ENCODE peak calls at places on chromosomes 3 and 15, in four cellular contexts. Y is body of pancreas, N is right atrium auricular region, G is cardiac muscle cell. M is an unnamed sample.

GRCh38 chr3:63863150-63864007 is at the start of the genes ATXN7 and THOC7:
- DNase-seq in Y (peak; percentile 79), N (peak; percentile 66), G (peak; percentile 84), M (peak; percentile 72)

GRCh38 chr3:141294848-141295247 is 63.2 kb downstream of the PXYLP1 start:
- DNase-seq in Y (no peak), N (peak; percentile 9), G (no peak), M (no peak)

GRCh38 chr3:134681527-134681910 is 30.7 kb upstream of the KY start:
- DNase-seq in Y (no peak), N (no peak), G (no peak), M (no peak)

GRCh38 chr3:194304186-194304917 is 46.8 kb downstream of the CPN2 start:
- DNase-seq in Y (no peak), N (no peak), G (no peak), M (no peak)

GRCh38 chr3:35829499-35829898 is 190.2 kb downstream of the ARPP21 start:
- DNase-seq in Y (no peak), N (no peak), G (no peak), M (no peak)

GRCh38 chr3:122966045-122966444 is 61.5 kb downstream of the SEMA5B start:
- DNase-seq in Y (no peak), N (no peak), G (no peak), M (no peak)

GRCh38 chr3:157705258-157705657 is 202.0 kb upstream of the VEPH1 start:
- DNase-seq in Y (no peak), N (no peak), G (peak; percentile 78), M (no peak)

GRCh38 chr3:38168988-38169363 is 3.6 kb downstream of the OXSR1 start:
- DNase-seq in Y (no peak), N (no peak), G (no peak), M (no peak)

GRCh38 chr15:90860942-90861675 is 7.3 kb upstream of the FURIN start:
- DNase-seq in Y (peak; percentile 51), N (no peak), G (no peak), M (no peak)

GRCh38 chr3:122826315-122826714 is 31.4 kb downstream of the SLC49A4 start:
- DNase-seq in Y (no peak), N (no peak), G (no peak), M (no peak)

GRCh38 chr3:86954751-86955150 is 36.2 kb downstream of the VGLL3 start:
- DNase-seq in Y (no peak), N (no peak), G (no peak), M (no peak)

DNA sequence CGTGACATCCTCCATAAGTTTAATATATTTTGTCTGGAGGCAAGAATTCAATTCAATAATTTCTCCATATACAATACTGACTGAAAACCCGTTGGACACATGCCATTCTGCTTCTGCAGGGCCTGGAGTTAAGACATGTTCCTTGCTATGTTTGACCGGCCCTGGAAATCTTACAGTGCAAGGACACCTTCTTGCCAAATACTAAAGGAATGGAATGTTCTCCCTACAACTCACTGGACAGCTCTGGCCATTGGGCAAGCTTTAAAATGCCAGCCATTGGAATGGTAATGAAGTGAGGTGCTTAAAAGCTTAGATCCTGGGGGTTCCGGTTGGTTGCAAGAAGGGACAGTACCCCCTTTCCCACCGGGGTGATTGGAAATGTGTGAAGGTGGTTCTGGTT is 329.8 kb upstream of the PROK2 start:
- DNase-seq in Y (no peak), N (no peak), G (no peak), M (no peak)
- H3K4me1 ChIP-seq in Y (no peaks in the 10 kb centered on the region), N (peaks cover 4% of the 10 kb centered on the region), G (no peaks in the 10 kb centered on the region), M (no peaks in the 10 kb centered on the region)

GRCh38 chr15:64808785-64809453 is 16.5 kb downstream of the PIF1 start:
- DNase-seq in Y (no peak), N (no peak), G (no peak), M (no peak)

GRCh38 chr15:64807051-64807749 is 18.2 kb downstream of the PIF1 start:
- DNase-seq in Y (no peak), N (no peak), G (peak; percentile 34), M (no peak)

GRCh38 chr15:64804619-64805018 is 20.8 kb downstream of the PIF1 start:
- DNase-seq in Y (no peak), N (no peak), G (no peak), M (no peak)

GRCh38 chr15:64807751-64808222 is 17.7 kb downstream of the PIF1 start:
- DNase-seq in Y (no peak), N (no peak), G (no peak), M (no peak)

GRCh38 chr15:64806509-64806908 is 18.9 kb downstream of the PIF1 start:
- DNase-seq in Y (no peak), N (no peak), G (no peak), M (no peak)
- H3K4me1 ChIP-seq in Y (no peaks in the 10 kb centered on the region), N (peaks cover 35% of the 10 kb centered on the region), G (peaks cover 50% of the 10 kb centered on the region), M (no peaks in the 10 kb centered on the region)

GRCh38 chr3:50327129-50327528 is 894 bp downstream of the TUSC2 start:
- DNase-seq in Y (no peak), N (no peak), G (no peak), M (no peak)

GRCh38 chr3:50324351-50325144 is 2.0 kb upstream of the HYAL2 start:
- DNase-seq in Y (peak; percentile 77), N (peak; percentile 76), G (peak; percentile 74), M (peak; percentile 90)

GRCh38 chr3:50325497-50326181 is 2.4 kb downstream of the TUSC2 start:
- DNase-seq in Y (no peak), N (no peak), G (no peak), M (peak; percentile 20)

GRCh38 chr3:50327943-50328691 is at the start of gene TUSC2:
- DNase-seq in Y (peak; percentile 99), N (peak; percentile 98), G (peak; percentile 100), M (peak; percentile 98)

GRCh38 chr3:50326182-50326541 is 1.9 kb downstream of the TUSC2 start:
- DNase-seq in Y (no peak), N (no peak), G (no peak), M (no peak)
- H3K4me1 ChIP-seq in Y (peaks cover 52% of the 10 kb centered on the region), N (peaks cover 66% of the 10 kb centered on the region), G (peaks cover 20% of the 10 kb centered on the region), M (peaks cover 8% of the 10 kb centered on the region)

DNA sequence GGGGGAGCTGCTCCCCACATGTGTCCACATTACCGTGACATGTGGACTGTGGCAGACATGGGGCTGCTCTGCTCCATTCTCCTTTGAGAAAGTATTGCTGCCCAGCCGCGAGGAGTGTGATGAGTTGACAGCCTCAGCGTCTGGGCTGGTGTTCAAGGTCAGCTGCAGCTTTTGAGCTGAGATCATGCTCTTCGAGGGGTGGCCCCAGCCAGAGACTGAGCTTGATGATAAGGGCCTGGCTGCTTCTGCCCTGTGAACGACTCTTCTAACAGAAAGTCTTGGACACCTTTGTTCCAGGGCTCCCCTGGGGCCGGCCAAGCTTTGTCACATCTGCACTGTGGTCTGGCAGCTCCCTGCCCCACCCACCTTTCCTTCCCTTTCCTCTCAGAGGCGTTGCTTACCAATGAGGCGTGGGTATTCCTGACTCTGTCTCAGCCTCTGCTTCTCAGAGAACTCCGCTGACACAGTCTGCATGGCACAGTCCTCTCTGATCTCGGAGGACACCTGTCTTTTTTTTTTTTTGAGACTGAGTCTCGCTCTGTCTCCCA is 86.6 kb downstream of the CHRD start:
- DNase-seq in Y (peak; percentile 27), N (peak; percentile 72), G (peak; percentile 38), M (peak; percentile 78)
- H3K4me1 ChIP-seq in Y (no peaks in the 10 kb centered on the region), N (peaks cover 17% of the 10 kb centered on the region), G (peaks cover 8% of the 10 kb centered on the region), M (peaks cover 7% of the 10 kb centered on the region)

GRCh38 chr3:108113975-108114374 is 23.1 kb upstream of the CD47 start:
- DNase-seq in Y (no peak), N (no peak), G (no peak), M (no peak)

GRCh38 chr3:108114423-108115065 is 23.7 kb upstream of the CD47 start:
- DNase-seq in Y (no peak), N (no peak), G (no peak), M (no peak)

GRCh38 chr3:108117245-108117644 is 26.4 kb upstream of the CD47 start:
- DNase-seq in Y (no peak), N (no peak), G (peak; percentile 6), M (no peak)

GRCh38 chr3:108119398-108120109 is 28.7 kb upstream of the CD47 start:
- DNase-seq in Y (no peak), N (no peak), G (no peak), M (no peak)

DNA sequence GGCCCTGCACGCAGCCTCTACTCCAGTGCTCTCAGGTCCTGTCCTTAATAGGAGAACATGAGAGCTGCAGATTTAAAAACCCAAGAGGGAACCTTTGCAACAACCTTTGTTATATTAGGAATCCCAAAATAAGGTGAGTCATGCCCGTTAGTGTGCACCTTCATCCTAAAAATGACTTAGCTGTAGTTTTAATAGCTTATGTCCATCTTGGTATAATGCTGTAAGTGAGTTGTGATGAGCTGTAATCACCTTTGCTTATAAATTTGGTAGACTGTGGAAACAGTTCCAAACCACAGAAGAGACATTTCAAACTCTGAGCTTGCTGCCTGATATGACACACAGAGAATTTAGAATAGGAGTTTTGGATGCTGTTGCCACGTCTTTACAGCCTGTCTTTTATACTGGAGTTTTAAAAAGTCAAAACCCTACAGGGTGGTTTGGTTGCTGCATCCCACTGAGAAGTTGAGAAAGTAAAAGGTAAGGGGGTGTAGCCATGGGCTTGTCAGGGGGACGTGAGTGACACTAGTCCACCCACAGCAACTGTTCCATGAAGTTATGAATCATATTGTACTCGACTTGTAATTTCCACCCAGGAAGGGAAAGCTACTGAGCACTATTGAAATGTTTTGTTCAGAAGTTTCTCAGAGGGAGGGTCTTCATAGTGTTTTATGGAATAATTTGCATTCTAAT is 27.4 kb upstream of the CD47 start:
- DNase-seq in Y (no peak), N (no peak), G (no peak), M (no peak)
- H3K4me1 ChIP-seq in Y (no peaks in the 10 kb centered on the region), N (no peaks in the 10 kb centered on the region), G (peaks cover 4% of the 10 kb centered on the region), M (no peaks in the 10 kb centered on the region)

GRCh38 chr15:56936929-56937328 is 18.5 kb downstream of the TCF12 start:
- DNase-seq in Y (no peak), N (no peak), G (no peak), M (no peak)

GRCh38 chr15:56931674-56932507 is 13.4 kb downstream of the TCF12 start:
- DNase-seq in Y (no peak), N (no peak), G (peak; percentile 13), M (no peak)

GRCh38 chr15:56933420-56934210 is 15.2 kb downstream of the TCF12 start:
- DNase-seq in Y (no peak), N (no peak), G (no peak), M (no peak)

GRCh38 chr15:56930663-56931313 is 12.3 kb downstream of the TCF12 start:
- DNase-seq in Y (no peak), N (no peak), G (no peak), M (no peak)

GRCh38 chr15:56934269-56934668 is 15.8 kb downstream of the TCF12 start:
- DNase-seq in Y (no peak), N (no peak), G (no peak), M (no peak)
- H3K4me1 ChIP-seq in Y (peaks cover 26% of the 10 kb centered on the region), N (peaks cover 43% of the 10 kb centered on the region), G (peaks cover 47% of the 10 kb centered on the region), M (peaks cover 7% of the 10 kb centered on the region)

GRCh38 chr3:14845180-14845579 is 26.4 kb downstream of the FGD5 start:
- DNase-seq in Y (no peak), N (no peak), G (no peak), M (no peak)
- H3K4me1 ChIP-seq in Y (no peaks in the 10 kb centered on the region), N (peaks cover 71% of the 10 kb centered on the region), G (no peaks in the 10 kb centered on the region), M (peaks cover 9% of the 10 kb centered on the region)

DNA sequence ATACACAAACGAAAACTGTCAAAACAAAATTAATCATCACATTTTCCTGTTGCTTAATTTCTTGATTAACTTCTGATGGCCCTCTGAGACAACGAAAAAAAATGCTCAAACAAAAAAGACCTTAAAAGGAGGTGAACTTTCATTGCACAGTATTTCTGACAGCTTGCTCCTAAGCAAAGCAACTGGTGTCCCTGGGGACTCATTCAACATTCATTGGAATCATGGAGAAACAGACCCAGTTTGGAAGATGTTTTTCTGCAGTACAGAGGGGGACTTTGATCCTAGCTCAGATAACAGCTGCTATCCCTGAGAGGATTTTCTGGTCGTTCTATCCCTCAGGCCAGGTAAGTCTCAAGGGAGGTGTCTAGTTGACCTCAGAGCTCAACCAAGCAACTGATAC is 378.7 kb upstream of the ATP11B start:
- DNase-seq in Y (no peak), N (no peak), G (no peak), M (no peak)
- H3K4me1 ChIP-seq in Y (no peaks in the 10 kb centered on the region), N (no peaks in the 10 kb centered on the region), G (no peaks in the 10 kb centered on the region), M (no peaks in the 10 kb centered on the region)

GRCh38 chr3:182644013-182644412 is 149.3 kb upstream of the ATP11B start:
- DNase-seq in Y (no peak), N (no peak), G (no peak), M (no peak)
- H3K4me1 ChIP-seq in Y (no peaks in the 10 kb centered on the region), N (no peaks in the 10 kb centered on the region), G (no peaks in the 10 kb centered on the region), M (no peaks in the 10 kb centered on the region)

M was measured in right cardiac atrium.